ENCODE peak calls at places on chromosomes 6 and 20, in ten cellular contexts. One of them, this sample, is unnamed.

GRCh38 chr20:49824206-49824605 is 11.6 kb downstream of the SLC9A8 start:
- DNase-seq in stimulated activated CD4-positive, alpha-beta T cell treated with anti-CD3 and anti-CD28 coated beads, Interleukin-2, amount 100 ng/mL, for 24 hours: no peak
- DNase-seq in activated T-cell treated with anti-CD3 and anti-CD28 coated beads for 1 hour: no peak
- DNase-seq in astrocyte: peak; percentile 23
- DNase-seq in NCI-H2029: no peak
- DNase-seq in iris pigment epithelial cell: no peak
- DNase-seq in ACHN: no peak
- DNase-seq in aorta: no peak
- DNase-seq in endothelial cell: no peak
- DNase-seq in activated naive CD4-positive, alpha-beta T cell: no peak
- DNase-seq in this sample: no peak

GRCh38 chr6:6790393-6790792 is 201.9 kb downstream of the LY86 start:
- DNase-seq in endothelial cell: no peak
- DNase-seq in stimulated activated CD4-positive, alpha-beta T cell treated with anti-CD3 and anti-CD28 coated beads, Interleukin-2, amount 100 ng/mL, for 24 hours: no peak
- DNase-seq in astrocyte: no peak
- DNase-seq in NCI-H2029: no peak
- DNase-seq in activated naive CD4-positive, alpha-beta T cell: no peak
- DNase-seq in activated T-cell treated with anti-CD3 and anti-CD28 coated beads for 1 hour: no peak
- DNase-seq in ACHN: no peak
- DNase-seq in iris pigment epithelial cell: no peak
- DNase-seq in aorta: no peak
- DNase-seq in this sample: no peak

GRCh38 chr6:52497652-52498408 is 77.7 kb downstream of the EFHC1 start:
- DNase-seq in aorta: no peak
- DNase-seq in stimulated activated CD4-positive, alpha-beta T cell treated with anti-CD3 and anti-CD28 coated beads, Interleukin-2, amount 100 ng/mL, for 24 hours: no peak
- DNase-seq in activated T-cell treated with anti-CD3 and anti-CD28 coated beads for 1 hour: no peak
- DNase-seq in endothelial cell: no peak
- DNase-seq in ACHN: no peak
- DNase-seq in NCI-H2029: peak; percentile 91
- DNase-seq in activated naive CD4-positive, alpha-beta T cell: no peak
- DNase-seq in astrocyte: peak; percentile 62
- DNase-seq in iris pigment epithelial cell: no peak
- DNase-seq in this sample: peak; percentile 32

GRCh38 chr6:145137425-145137824 is 597.9 kb downstream of the EPM2A start:
- DNase-seq in iris pigment epithelial cell: peak; percentile 41
- DNase-seq in NCI-H2029: no peak
- DNase-seq in aorta: no peak
- DNase-seq in activated naive CD4-positive, alpha-beta T cell: no peak
- DNase-seq in endothelial cell: no peak
- DNase-seq in ACHN: peak; percentile 10
- DNase-seq in astrocyte: no peak
- DNase-seq in activated T-cell treated with anti-CD3 and anti-CD28 coated beads for 1 hour: no peak
- DNase-seq in stimulated activated CD4-positive, alpha-beta T cell treated with anti-CD3 and anti-CD28 coated beads, Interleukin-2, amount 100 ng/mL, for 24 hours: no peak
- DNase-seq in this sample: peak; percentile 13

GRCh38 chr20:63130654-63131577 is 85.0 kb downstream of the YTHDF1 start:
- DNase-seq in NCI-H2029: no peak
- DNase-seq in activated T-cell treated with anti-CD3 and anti-CD28 coated beads for 1 hour: no peak
- DNase-seq in ACHN: no peak
- DNase-seq in astrocyte: no peak
- DNase-seq in endothelial cell: no peak
- DNase-seq in aorta: peak; percentile 62
- DNase-seq in iris pigment epithelial cell: no peak
- DNase-seq in stimulated activated CD4-positive, alpha-beta T cell treated with anti-CD3 and anti-CD28 coated beads, Interleukin-2, amount 100 ng/mL, for 24 hours: no peak
- DNase-seq in activated naive CD4-positive, alpha-beta T cell: no peak
- DNase-seq in this sample: no peak

GRCh38 chr6:18269253-18269652 is 4.9 kb upstream of the DEK start:
- DNase-seq in aorta: no peak
- DNase-seq in activated naive CD4-positive, alpha-beta T cell: no peak
- DNase-seq in endothelial cell: no peak
- DNase-seq in astrocyte: peak; percentile 58
- DNase-seq in NCI-H2029: no peak
- DNase-seq in activated T-cell treated with anti-CD3 and anti-CD28 coated beads for 1 hour: no peak
- DNase-seq in stimulated activated CD4-positive, alpha-beta T cell treated with anti-CD3 and anti-CD28 coated beads, Interleukin-2, amount 100 ng/mL, for 24 hours: no peak
- DNase-seq in iris pigment epithelial cell: peak; percentile 42
- DNase-seq in ACHN: no peak
- DNase-seq in this sample: peak; percentile 84

GRCh38 chr20:13089950-13090469 is 81.2 kb downstream of the SPTLC3 start:
- DNase-seq in activated naive CD4-positive, alpha-beta T cell: no peak
- DNase-seq in astrocyte: no peak
- DNase-seq in ACHN: no peak
- DNase-seq in NCI-H2029: no peak
- DNase-seq in iris pigment epithelial cell: no peak
- DNase-seq in endothelial cell: no peak
- DNase-seq in activated T-cell treated with anti-CD3 and anti-CD28 coated beads for 1 hour: no peak
- DNase-seq in aorta: no peak
- DNase-seq in stimulated activated CD4-positive, alpha-beta T cell treated with anti-CD3 and anti-CD28 coated beads, Interleukin-2, amount 100 ng/mL, for 24 hours: no peak
- DNase-seq in this sample: no peak

GRCh38 chr6:168242111-168242510 is 77.5 kb downstream of the DACT2 start:
- DNase-seq in iris pigment epithelial cell: no peak
- DNase-seq in endothelial cell: no peak
- DNase-seq in aorta: no peak
- DNase-seq in activated naive CD4-positive, alpha-beta T cell: no peak
- DNase-seq in NCI-H2029: no peak
- DNase-seq in stimulated activated CD4-positive, alpha-beta T cell treated with anti-CD3 and anti-CD28 coated beads, Interleukin-2, amount 100 ng/mL, for 24 hours: no peak
- DNase-seq in activated T-cell treated with anti-CD3 and anti-CD28 coated beads for 1 hour: no peak
- DNase-seq in ACHN: no peak
- DNase-seq in astrocyte: no peak
- DNase-seq in this sample: no peak

GRCh38 chr20:23419995-23420901 is 1.0 kb downstream of the NAPB start:
- DNase-seq in activated naive CD4-positive, alpha-beta T cell: peak; percentile 29
- DNase-seq in aorta: peak; percentile 83
- DNase-seq in NCI-H2029: peak; percentile 37
- DNase-seq in activated T-cell treated with anti-CD3 and anti-CD28 coated beads for 1 hour: peak; percentile 32
- DNase-seq in ACHN: peak; percentile 31
- DNase-seq in astrocyte: peak; percentile 57
- DNase-seq in iris pigment epithelial cell: peak; percentile 79
- DNase-seq in endothelial cell: no peak
- DNase-seq in stimulated activated CD4-positive, alpha-beta T cell treated with anti-CD3 and anti-CD28 coated beads, Interleukin-2, amount 100 ng/mL, for 24 hours: peak; percentile 59
- DNase-seq in this sample: peak; percentile 33

GRCh38 chr20:63456429-63457284 is 15.8 kb downstream of the KCNQ2 start:
- DNase-seq in ACHN: no peak
- DNase-seq in activated T-cell treated with anti-CD3 and anti-CD28 coated beads for 1 hour: no peak
- DNase-seq in aorta: no peak
- DNase-seq in stimulated activated CD4-positive, alpha-beta T cell treated with anti-CD3 and anti-CD28 coated beads, Interleukin-2, amount 100 ng/mL, for 24 hours: no peak
- DNase-seq in endothelial cell: no peak
- DNase-seq in iris pigment epithelial cell: no peak
- DNase-seq in astrocyte: no peak
- DNase-seq in NCI-H2029: no peak
- DNase-seq in activated naive CD4-positive, alpha-beta T cell: no peak
- DNase-seq in this sample: no peak

GRCh38 chr20:46512943-46513844 is at the start of gene ZNF334:
- DNase-seq in iris pigment epithelial cell: peak; percentile 36
- DNase-seq in stimulated activated CD4-positive, alpha-beta T cell treated with anti-CD3 and anti-CD28 coated beads, Interleukin-2, amount 100 ng/mL, for 24 hours: peak; percentile 69
- DNase-seq in endothelial cell: peak; percentile 63
- DNase-seq in activated naive CD4-positive, alpha-beta T cell: no peak
- DNase-seq in ACHN: no peak
- DNase-seq in astrocyte: peak; percentile 23
- DNase-seq in aorta: peak; percentile 86
- DNase-seq in NCI-H2029: peak; percentile 81
- DNase-seq in activated T-cell treated with anti-CD3 and anti-CD28 coated beads for 1 hour: no peak
- DNase-seq in this sample: no peak

GRCh38 chr6:35415065-35415880 is 36.9 kb upstream of the FANCE start:
- DNase-seq in iris pigment epithelial cell: peak; percentile 95
- DNase-seq in endothelial cell: peak; percentile 46
- DNase-seq in activated T-cell treated with anti-CD3 and anti-CD28 coated beads for 1 hour: no peak
- DNase-seq in stimulated activated CD4-positive, alpha-beta T cell treated with anti-CD3 and anti-CD28 coated beads, Interleukin-2, amount 100 ng/mL, for 24 hours: peak; percentile 15
- DNase-seq in astrocyte: peak; percentile 80
- DNase-seq in aorta: peak; percentile 81
- DNase-seq in activated naive CD4-positive, alpha-beta T cell: no peak
- DNase-seq in NCI-H2029: peak; percentile 99
- DNase-seq in ACHN: peak; percentile 70
- DNase-seq in this sample: peak; percentile 72

GRCh38 chr20:38674178-38675133 is 49.8 kb upstream of the SLC32A1 start:
- DNase-seq in NCI-H2029: peak; percentile 49
- DNase-seq in activated T-cell treated with anti-CD3 and anti-CD28 coated beads for 1 hour: peak; percentile 47
- DNase-seq in ACHN: peak; percentile 12
- DNase-seq in stimulated activated CD4-positive, alpha-beta T cell treated with anti-CD3 and anti-CD28 coated beads, Interleukin-2, amount 100 ng/mL, for 24 hours: peak; percentile 74
- DNase-seq in activated naive CD4-positive, alpha-beta T cell: peak; percentile 26
- DNase-seq in aorta: peak; percentile 83
- DNase-seq in astrocyte: peak; percentile 11
- DNase-seq in endothelial cell: peak; percentile 91
- DNase-seq in iris pigment epithelial cell: peak; percentile 60
- DNase-seq in this sample: peak; percentile 8

GRCh38 chr6:44480097-44480539 is 92.6 kb downstream of the CDC5L start:
- DNase-seq in stimulated activated CD4-positive, alpha-beta T cell treated with anti-CD3 and anti-CD28 coated beads, Interleukin-2, amount 100 ng/mL, for 24 hours: no peak
- DNase-seq in ACHN: no peak
- DNase-seq in activated T-cell treated with anti-CD3 and anti-CD28 coated beads for 1 hour: no peak
- DNase-seq in endothelial cell: no peak
- DNase-seq in iris pigment epithelial cell: no peak
- DNase-seq in astrocyte: no peak
- DNase-seq in activated naive CD4-positive, alpha-beta T cell: no peak
- DNase-seq in aorta: no peak
- DNase-seq in NCI-H2029: no peak
- DNase-seq in this sample: no peak

GRCh38 chr6:108841377-108841855 is 6.8 kb upstream of the ARMC2 start:
- DNase-seq in NCI-H2029: no peak
- DNase-seq in endothelial cell: no peak
- DNase-seq in activated naive CD4-positive, alpha-beta T cell: no peak
- DNase-seq in iris pigment epithelial cell: no peak
- DNase-seq in activated T-cell treated with anti-CD3 and anti-CD28 coated beads for 1 hour: no peak
- DNase-seq in ACHN: no peak
- DNase-seq in stimulated activated CD4-positive, alpha-beta T cell treated with anti-CD3 and anti-CD28 coated beads, Interleukin-2, amount 100 ng/mL, for 24 hours: no peak
- DNase-seq in aorta: no peak
- DNase-seq in astrocyte: no peak
- DNase-seq in this sample: no peak

GRCh38 chr20:62707981-62708521 is 585 bp upstream of the NTSR1 start:
- DNase-seq in astrocyte: no peak
- DNase-seq in stimulated activated CD4-positive, alpha-beta T cell treated with anti-CD3 and anti-CD28 coated beads, Interleukin-2, amount 100 ng/mL, for 24 hours: peak; percentile 42
- DNase-seq in aorta: no peak
- DNase-seq in ACHN: no peak
- DNase-seq in iris pigment epithelial cell: no peak
- DNase-seq in activated T-cell treated with anti-CD3 and anti-CD28 coated beads for 1 hour: no peak
- DNase-seq in endothelial cell: peak; percentile 50
- DNase-seq in activated naive CD4-positive, alpha-beta T cell: peak; percentile 20
- DNase-seq in NCI-H2029: no peak
- DNase-seq in this sample: peak; percentile 57

GRCh38 chr6:110874880-110875547 is 429 bp downstream of the AMD1 start:
- DNase-seq in iris pigment epithelial cell: peak; percentile 18
- DNase-seq in NCI-H2029: peak; percentile 18
- DNase-seq in astrocyte: no peak
- DNase-seq in ACHN: peak; percentile 34
- DNase-seq in endothelial cell: peak; percentile 45
- DNase-seq in activated naive CD4-positive, alpha-beta T cell: peak; percentile 59
- DNase-seq in aorta: peak; percentile 88
- DNase-seq in stimulated activated CD4-positive, alpha-beta T cell treated with anti-CD3 and anti-CD28 coated beads, Interleukin-2, amount 100 ng/mL, for 24 hours: peak; percentile 56
- DNase-seq in activated T-cell treated with anti-CD3 and anti-CD28 coated beads for 1 hour: no peak
- DNase-seq in this sample: no peak

GRCh38 chr6:54291146-54291545 is 17.1 kb upstream of the TINAG start:
- DNase-seq in NCI-H2029: no peak
- DNase-seq in astrocyte: peak; percentile 76
- DNase-seq in activated T-cell treated with anti-CD3 and anti-CD28 coated beads for 1 hour: no peak
- DNase-seq in endothelial cell: no peak
- DNase-seq in stimulated activated CD4-positive, alpha-beta T cell treated with anti-CD3 and anti-CD28 coated beads, Interleukin-2, amount 100 ng/mL, for 24 hours: no peak
- DNase-seq in activated naive CD4-positive, alpha-beta T cell: no peak
- DNase-seq in iris pigment epithelial cell: peak; percentile 84
- DNase-seq in aorta: no peak
- DNase-seq in ACHN: peak; percentile 62
- DNase-seq in this sample: peak; percentile 46

GRCh38 chr6:131353106-131353505 is 217.8 kb downstream of the AKAP7 start:
- DNase-seq in endothelial cell: no peak
- DNase-seq in astrocyte: no peak
- DNase-seq in NCI-H2029: no peak
- DNase-seq in iris pigment epithelial cell: no peak
- DNase-seq in activated naive CD4-positive, alpha-beta T cell: no peak
- DNase-seq in stimulated activated CD4-positive, alpha-beta T cell treated with anti-CD3 and anti-CD28 coated beads, Interleukin-2, amount 100 ng/mL, for 24 hours: no peak
- DNase-seq in activated T-cell treated with anti-CD3 and anti-CD28 coated beads for 1 hour: no peak
- DNase-seq in ACHN: no peak
- DNase-seq in aorta: no peak
- DNase-seq in this sample: no peak